ENCODE peak calls at places on chromosomes 7 and 10, in nine cellular contexts. F is kidney; S is fibroblast of lung; R is trophoblast cell; X is tibial nerve; T is PC-3; N is CD8-positive, alpha-beta T cell; Q is hepatocyte; C is HCT116. G is an unnamed sample.

GRCh38 chr7:36275735-36276284 is 113.9 kb upstream of the ANLN start:
- DNase-seq in F (no peak), S (no peak), R (no peak), X (no peak), T (no peak), N (no peak), Q (peak; percentile 1), C (no peak), G (no peak)

GRCh38 chr10:43348511-43349312 is 22.7 kb upstream of the FXYD4 start:
- DNase-seq in F (peak; percentile 91), S (peak; percentile 76), R (peak; percentile 82), X (peak; percentile 71), T (peak; percentile 91), N (peak; percentile 90), Q (peak; percentile 90), C (peak; percentile 52), G (peak; percentile 80)

GRCh38 chr10:61639952-61640351 is 22.8 kb upstream of the CABCOCO1 start:
- DNase-seq in F (no peak), S (no peak), R (no peak), X (no peak), T (peak; percentile 48), N (no peak), Q (no peak), C (no peak), G (no peak)

GRCh38 chr7:139594911-139595476 is 71.5 kb downstream of the CLEC2L start:
- DNase-seq in F (peak; percentile 33), S (no peak), R (no peak), X (no peak), T (no peak), N (no peak), Q (no peak), C (no peak), G (peak; percentile 18)

GRCh38 chr7:133794490-133794889 is 332.6 kb upstream of the LRGUK start:
- DNase-seq in F (no peak), S (peak; percentile 39), R (no peak), X (no peak), T (no peak), N (no peak), Q (no peak), C (no peak), G (no peak)

GRCh38 chr7:55570939-55571338 is 1.4 kb downstream of the VOPP1 start:
- DNase-seq in F (no peak), S (peak; percentile 34), R (no peak), X (no peak), T (peak; percentile 85), N (no peak), Q (no peak), C (no peak), G (no peak)

GRCh38 chr7:82158327-82158726 is 285.2 kb downstream of the CACNA2D1 start:
- DNase-seq in F (no peak), S (no peak), R (no peak), X (no peak), T (peak; percentile 50), N (no peak), Q (no peak), C (no peak), G (no peak)

GRCh38 chr10:98030093-98030821 is at the start of gene CRTAC1:
- DNase-seq in F (peak; percentile 80), S (peak; percentile 12), R (no peak), X (peak; percentile 51), T (no peak), N (no peak), Q (peak; percentile 78), C (no peak), G (peak; percentile 60)

GRCh38 chr10:71755179-71755879 is 18.0 kb downstream of the VSIR start:
- DNase-seq in F (peak; percentile 67), S (no peak), R (peak; percentile 81), X (no peak), T (no peak), N (no peak), Q (no peak), C (no peak), G (no peak)

GRCh38 chr7:140022582-140023211 is 40.1 kb downstream of the PARP12 start:
- DNase-seq in F (no peak), S (peak; percentile 38), R (no peak), X (no peak), T (no peak), N (no peak), Q (no peak), C (no peak), G (no peak)

GRCh38 chr10:13684813-13685511 is 98.2 kb downstream of the PRPF18 start:
- DNase-seq in F (no peak), S (peak; percentile 67), R (no peak), X (no peak), T (no peak), N (no peak), Q (no peak), C (no peak), G (no peak)

GRCh38 chr10:7767209-7767608 is 20.6 kb downstream of the KIN start:
- DNase-seq in F (no peak), S (peak; percentile 84), R (no peak), X (no peak), T (no peak), N (no peak), Q (no peak), C (no peak), G (no peak)

GRCh38 chr10:85600026-85600743 is 766.4 kb downstream of the GRID1 start:
- DNase-seq in F (no peak), S (no peak), R (no peak), X (no peak), T (no peak), N (no peak), Q (peak; percentile 26), C (no peak), G (peak; percentile 23)

GRCh38 chr10:122882798-122883197 is 3.4 kb upstream of the FAM24B start:
- DNase-seq in F (no peak), S (no peak), R (no peak), X (no peak), T (no peak), N (no peak), Q (no peak), C (no peak), G (no peak)
- H3K36me3 ChIP-seq in F (no peaks in the 10 kb centered on the region), S (no peaks in the 10 kb centered on the region), R (no peaks in the 10 kb centered on the region), X (no peaks in the 10 kb centered on the region), T (no peaks in the 10 kb centered on the region), N (no peaks in the 10 kb centered on the region), Q (no peaks in the 10 kb centered on the region), C (no peaks in the 10 kb centered on the region), G (no peaks in the 10 kb centered on the region)

GRCh38 chr10:37821237-37821636 is 36.2 kb downstream of the ZNF248 start:
- DNase-seq in F (no peak), S (no peak), R (no peak), X (no peak), T (no peak), N (no peak), Q (no peak), C (no peak), G (no peak)
- H3K9me3 ChIP-seq in F (peaks cover 31% of the 10 kb centered on the region), S (no peaks in the 10 kb centered on the region), R (peaks cover 19% of the 10 kb centered on the region), X (peaks cover 79% of the 10 kb centered on the region), T (peaks cover 27% of the 10 kb centered on the region), N (no peaks in the 10 kb centered on the region), Q (no peaks in the 10 kb centered on the region), C (no peaks in the 10 kb centered on the region), G (no peaks in the 10 kb centered on the region)

GRCh38 chr10:100487529-100487928 is 24.7 kb downstream of the WNT8B start:
- DNase-seq in F (no peak), S (no peak), R (no peak), X (no peak), T (no peak), N (no peak), Q (no peak), C (no peak), G (no peak)
- H3K36me3 ChIP-seq in F (peaks cover 12% of the 10 kb centered on the region), S (no peaks in the 10 kb centered on the region), R (peaks cover 6% of the 10 kb centered on the region), X (no peaks in the 10 kb centered on the region), T (no peaks in the 10 kb centered on the region), N (peaks cover 29% of the 10 kb centered on the region), Q (no peaks in the 10 kb centered on the region), C (peaks cover 21% of the 10 kb centered on the region), G (peaks cover 38% of the 10 kb centered on the region)

GRCh38 chr7:21454906-21455305 is 27.0 kb downstream of the SP4 start:
- DNase-seq in F (no peak), S (no peak), R (no peak), X (no peak), T (no peak), N (no peak), Q (no peak), C (no peak), G (no peak)

GRCh38 chr7:21448974-21449373 is 21.1 kb downstream of the SP4 start:
- DNase-seq in F (no peak), S (no peak), R (no peak), X (no peak), T (no peak), N (no peak), Q (no peak), C (no peak), G (no peak)

GRCh38 chr7:21454182-21454581 is 26.3 kb downstream of the SP4 start:
- DNase-seq in F (no peak), S (no peak), R (no peak), X (no peak), T (no peak), N (no peak), Q (no peak), C (peak; percentile 6), G (no peak)

GRCh38 chr7:21450076-21450475 is 22.2 kb downstream of the SP4 start:
- DNase-seq in F (no peak), S (no peak), R (no peak), X (no peak), T (no peak), N (no peak), Q (no peak), C (no peak), G (no peak)

GRCh38 chr7:21450876-21451275 is 23.0 kb downstream of the SP4 start:
- DNase-seq in F (no peak), S (peak; percentile 23), R (no peak), X (no peak), T (no peak), N (no peak), Q (no peak), C (no peak), G (no peak)
- H3K9me3 ChIP-seq in F (no peaks in the 10 kb centered on the region), S (no peaks in the 10 kb centered on the region), R (peaks cover 5% of the 10 kb centered on the region), X (peaks cover 3% of the 10 kb centered on the region), T (peaks cover 24% of the 10 kb centered on the region), N (peaks cover 3% of the 10 kb centered on the region), Q (peaks cover 8% of the 10 kb centered on the region), C (peaks cover 9% of the 10 kb centered on the region), G (no peaks in the 10 kb centered on the region)

G was measured in right atrium auricular region.